ENCODE peak calls at places on chromosomes 13 and 19, in four cellular contexts. I is SK-N-SH, G is ovary, M is astrocyte. V is an unnamed sample.

GRCh38 chr19:30719991-30720329 is 347.8 kb downstream of the ZNF536 start:
- DNase-seq in I (peak; percentile 76), G (peak; percentile 37), M (no peak), V (no peak)

GRCh38 chr19:13398780-13399726 is 107.2 kb downstream of the CACNA1A start:
- DNase-seq in M (peak; percentile 83), G (no peak), I (no peak), V (no peak)

GRCh38 chr19:47891923-47892666 is 6.0 kb upstream of the SULT2A1 start:
- DNase-seq in G (peak; percentile 15), I (no peak), M (peak; percentile 4), V (no peak)

GRCh38 chr19:49689133-49690072 is at the start of gene ADM5:
- DNase-seq in I (peak; percentile 82), M (no peak), G (no peak), V (peak; percentile 80)

GRCh38 chr13:20118268-20119140 is 42.3 kb downstream of the GJA3 start:
- DNase-seq in G (peak; percentile 71), I (peak; percentile 71), M (peak; percentile 36), V (peak; percentile 91)

GRCh38 chr19:1252818-1253513 is 4.6 kb downstream of the MIDN start:
- DNase-seq in G (peak; percentile 91), M (peak; percentile 95), I (peak; percentile 69), V (peak; percentile 97)

GRCh38 chr13:34733720-34734119 is 208.3 kb upstream of the NBEA start:
- DNase-seq in I (no peak), G (no peak), M (peak; percentile 38), V (no peak)

GRCh38 chr19:55600336-55601028 is 394 bp downstream of the ZNF524 start:
- DNase-seq in M (peak; percentile 42), G (peak; percentile 80), I (peak; percentile 89), V (no peak)

GRCh38 chr19:42601811-42602443 is 7.2 kb upstream of the CEACAM8 start:
- DNase-seq in M (peak; percentile 11), I (no peak), G (no peak), V (no peak)

GRCh38 chr19:32852216-32852615 is 17.4 kb downstream of the SLC7A9 start:
- DNase-seq in M (no peak), I (no peak), G (no peak), V (peak; percentile 12)

GRCh38 chr13:46324976-46325375 is 62.1 kb downstream of the RUBCNL start:
- DNase-seq in I (no peak), M (peak; percentile 32), G (no peak), V (no peak)

GRCh38 chr19:11013771-11014170 is 52.9 kb downstream of the SMARCA4 start:
- DNase-seq in G (no peak), I (no peak), M (no peak), V (no peak)

GRCh38 chr19:11017275-11018035 is 56.6 kb downstream of the SMARCA4 start:
- DNase-seq in I (no peak), G (no peak), M (no peak), V (no peak)

GRCh38 chr19:11012507-11012906 is 51.7 kb downstream of the SMARCA4 start:
- DNase-seq in I (no peak), M (no peak), G (no peak), V (no peak)

GRCh38 chr19:11016591-11016990 is 55.8 kb downstream of the SMARCA4 start:
- DNase-seq in I (no peak), G (no peak), M (no peak), V (no peak)

GRCh38 chr19:11014403-11014911 is 53.6 kb downstream of the SMARCA4 start:
- DNase-seq in M (no peak), G (no peak), I (peak; percentile 36), V (no peak)
- TF ChIP-seq CTCF in M (no peak), G (no peak), I (no peak), V (no peak)

DNA sequence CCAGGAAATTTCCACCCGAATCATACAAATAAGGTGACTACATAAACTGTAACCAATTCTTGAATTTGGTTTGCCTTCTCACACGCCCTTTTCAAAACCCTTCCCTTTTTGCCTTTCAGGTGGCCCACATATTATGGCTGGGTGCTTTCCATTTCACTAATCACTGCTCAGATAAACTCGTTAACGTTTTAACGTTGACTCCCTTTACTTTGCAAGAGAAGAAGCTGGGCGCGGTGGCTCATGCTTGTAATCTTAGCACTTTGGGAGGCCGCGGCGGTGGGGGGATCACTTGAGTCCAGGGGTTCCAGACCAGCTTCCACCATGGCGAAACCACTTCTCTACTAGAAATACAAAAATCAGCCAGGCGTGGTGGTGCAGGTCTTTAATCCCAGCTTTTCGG is 19.8 kb upstream of the ZNF91 start:
- DNase-seq in I (no peak), M (no peak), G (no peak), V (no peak)
- H3K4me3 ChIP-seq in I (peak overlapping the region; percentile 58), M (peak overlapping the region; percentile 41), G (peak overlapping the region; percentile 14), V (peak overlapping the region; percentile 34)

DNA sequence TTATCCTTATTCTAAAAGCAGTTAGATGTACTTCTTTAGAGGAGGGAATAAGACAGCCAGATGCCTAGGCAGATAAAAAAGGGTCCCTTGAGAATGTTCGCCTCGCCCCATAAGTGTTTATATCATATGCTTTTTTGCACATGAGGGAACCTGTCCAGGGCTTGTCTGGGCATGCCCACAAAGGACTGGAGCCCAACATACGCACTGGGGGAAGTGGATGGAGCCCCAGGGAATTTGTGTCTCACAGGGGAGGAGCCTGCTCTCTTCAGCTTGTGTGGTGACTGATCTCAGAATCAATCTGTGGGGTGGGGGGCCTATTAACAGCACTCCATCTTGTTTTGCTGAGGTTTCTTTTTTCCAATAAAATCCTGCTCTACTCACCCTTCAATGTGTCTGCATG is 22.6 kb downstream of the MED4 start:
- DNase-seq in I (no peak), G (no peak), M (no peak), V (no peak)
- H3K9me3 ChIP-seq in I (peaks cover 23% of the 10 kb centered on the region), G (peaks cover 23% of the 10 kb centered on the region), M (peaks cover 20% of the 10 kb centered on the region), V (peaks cover 24% of the 10 kb centered on the region)

GRCh38 chr19:6210091-6210490 is 69.7 kb downstream of the MLLT1 start:
- DNase-seq in I (no peak), G (no peak), M (no peak), V (peak; percentile 28)

GRCh38 chr19:6209680-6210079 is 70.1 kb downstream of the MLLT1 start:
- DNase-seq in G (no peak), M (no peak), I (no peak), V (no peak)

GRCh38 chr19:6204212-6204611 is 68.7 kb downstream of the ACSBG2 start:
- DNase-seq in I (no peak), M (no peak), G (no peak), V (no peak)

GRCh38 chr19:6209233-6209632 is 70.5 kb downstream of the MLLT1 start:
- DNase-seq in I (no peak), G (no peak), M (no peak), V (peak; percentile 30)

GRCh38 chr19:6204866-6205723 is 69.6 kb downstream of the ACSBG2 start:
- DNase-seq in M (no peak), I (no peak), G (no peak), V (peak; percentile 59)
- TF ChIP-seq CTCF in M (no peak), I (no peak), G (no peak), V (no peak)

GRCh38 chr13:100589178-100589725 is 663 bp upstream of the GGACT start:
- DNase-seq in I (no peak), G (no peak), M (no peak), V (no peak)
- H3K4me3 ChIP-seq in I (no peak overlapping the region), G (peak overlapping the region; percentile 63), M (no peak overlapping the region), V (peak overlapping the region; percentile 69)

DNA sequence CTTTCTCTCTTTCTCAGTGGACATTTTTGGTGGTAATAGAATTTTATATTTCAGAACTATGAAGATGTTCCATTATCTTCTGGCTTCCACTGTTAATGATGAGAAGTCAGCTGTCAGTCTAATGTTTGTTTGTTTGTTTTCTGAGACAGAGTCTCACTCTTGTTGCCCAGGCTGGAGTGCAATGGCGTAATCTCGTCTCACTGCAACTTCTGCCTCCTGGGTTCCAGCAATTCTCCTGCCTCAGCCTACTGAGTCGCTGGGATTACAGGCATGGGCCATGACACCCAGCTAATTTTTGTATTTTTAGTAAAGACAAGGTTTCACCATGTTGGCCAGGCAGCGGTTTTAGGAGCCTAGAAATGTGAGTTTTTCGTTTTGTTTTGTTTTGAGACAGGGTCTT is 4.7 kb downstream of the ZNF317 start:
- DNase-seq in M (no peak), G (no peak), I (no peak), V (no peak)
- H3K9me3 ChIP-seq in M (peaks cover 3% of the 10 kb centered on the region), G (peaks cover 4% of the 10 kb centered on the region), I (peaks cover 33% of the 10 kb centered on the region), V (peaks cover 11% of the 10 kb centered on the region)

GRCh38 chr19:58519087-58519354 is 589 bp downstream of the ZBTB45 start:
- DNase-seq in I (peak; percentile 88), M (peak; percentile 60), G (peak; percentile 59), V (peak; percentile 83)

GRCh38 chr19:58519355-58520256 is at the start of gene ZBTB45:
- DNase-seq in M (peak; percentile 94), I (peak; percentile 93), G (peak; percentile 90), V (peak; percentile 95)

GRCh38 chr19:58520257-58520599 is 618 bp upstream of the ZBTB45 start:
- DNase-seq in I (no peak), M (no peak), G (no peak), V (no peak)

GRCh38 chr19:58516964-58517833 is 2.4 kb downstream of the ZBTB45 start:
- DNase-seq in I (no peak), G (no peak), M (no peak), V (no peak)

GRCh38 chr19:58518261-58519086 is 1.1 kb downstream of the ZBTB45 start:
- DNase-seq in M (no peak), G (no peak), I (peak; percentile 39), V (no peak)
- TF ChIP-seq CTCF in M (no peak), G (peak; percentile 23), I (peak; percentile 49), V (no peak)

GRCh38 chr19:45864629-45865082 is 530 bp downstream of the FOXA3 start:
- DNase-seq in M (no peak), G (no peak), I (no peak), V (no peak)
- H3K4me3 ChIP-seq in M (no peak overlapping the region), G (peak overlapping the region; percentile 20), I (peak overlapping the region; percentile 36), V (peak overlapping the region; percentile 97)

GRCh38 chr13:72500851-72501250 is 226.6 kb downstream of the MZT1 start:
- DNase-seq in M (no peak), G (no peak), I (no peak), V (no peak)

GRCh38 chr13:72507394-72508199 is 219.8 kb downstream of the MZT1 start:
- DNase-seq in G (no peak), M (no peak), I (no peak), V (no peak)

GRCh38 chr13:72505376-72505775 is 222.1 kb downstream of the MZT1 start:
- DNase-seq in I (no peak), G (no peak), M (peak; percentile 8), V (no peak)

GRCh38 chr13:72506706-72507105 is 220.7 kb downstream of the MZT1 start:
- DNase-seq in M (no peak), I (no peak), G (no peak), V (no peak)

GRCh38 chr13:72504026-72504925 is 223.2 kb downstream of the MZT1 start:
- DNase-seq in I (no peak), M (peak; percentile 81), G (no peak), V (no peak)
- H3K9me3 ChIP-seq in I (no peaks in the 10 kb centered on the region), M (no peaks in the 10 kb centered on the region), G (no peaks in the 10 kb centered on the region), V (no peaks in the 10 kb centered on the region)

V was measured in upper lobe of right lung.